ENCODE peak calls at places on chromosome 20, in eight cellular contexts. One of them, this sample, is unnamed.

GRCh38 chr20:438581-439469 is 23.5 kb downstream of the TBC1D20 start:
- DNase-seq in psoas muscle: no peak
- DNase-seq in SW 1271: no peak
- DNase-seq in CD4-positive, CD25-positive, alpha-beta regulatory T cell: peak
- DNase-seq in fibroblast of lung: no peak
- DNase-seq in A172: no peak
- DNase-seq in AG10803: no peak
- DNase-seq in GM13977: peak
- DNase-seq in this sample: no peak

GRCh38 chr20:47502271-47502730 is 614 bp downstream of the NCOA3 start:
- DNase-seq in psoas muscle: peak
- DNase-seq in SW 1271: no peak
- DNase-seq in CD4-positive, CD25-positive, alpha-beta regulatory T cell: no peak
- DNase-seq in fibroblast of lung: no peak
- DNase-seq in A172: peak
- DNase-seq in AG10803: peak
- DNase-seq in GM13977: no peak
- DNase-seq in this sample: no peak

GRCh38 chr20:2932497-2932896 is 59.2 kb downstream of the PTPRA start:
- DNase-seq in psoas muscle: no peak
- DNase-seq in SW 1271: no peak
- DNase-seq in CD4-positive, CD25-positive, alpha-beta regulatory T cell: no peak
- DNase-seq in fibroblast of lung: no peak
- DNase-seq in A172: no peak
- DNase-seq in AG10803: no peak
- DNase-seq in GM13977: no peak
- DNase-seq in this sample: no peak

GRCh38 chr20:24566656-24567055 is 97.2 kb downstream of the SYNDIG1 start:
- DNase-seq in psoas muscle: no peak
- DNase-seq in SW 1271: no peak
- DNase-seq in CD4-positive, CD25-positive, alpha-beta regulatory T cell: no peak
- DNase-seq in fibroblast of lung: no peak
- DNase-seq in A172: no peak
- DNase-seq in AG10803: no peak
- DNase-seq in GM13977: no peak
- DNase-seq in this sample: no peak

GRCh38 chr20:444862-445426 is 17.4 kb downstream of the TBC1D20 start:
- DNase-seq in psoas muscle: no peak
- DNase-seq in SW 1271: no peak
- DNase-seq in CD4-positive, CD25-positive, alpha-beta regulatory T cell: no peak
- DNase-seq in fibroblast of lung: peak
- DNase-seq in A172: peak
- DNase-seq in AG10803: peak
- DNase-seq in GM13977: no peak
- DNase-seq in this sample: no peak

GRCh38 chr20:47319517-47320252 is 36.8 kb downstream of the ZMYND8 start:
- DNase-seq in psoas muscle: peak
- DNase-seq in SW 1271: no peak
- DNase-seq in CD4-positive, CD25-positive, alpha-beta regulatory T cell: no peak
- DNase-seq in fibroblast of lung: peak
- DNase-seq in A172: peak
- DNase-seq in AG10803: peak
- DNase-seq in GM13977: no peak
- DNase-seq in this sample: no peak

GRCh38 chr20:54194724-54195438 is 13.0 kb upstream of the PFDN4 start:
- DNase-seq in psoas muscle: no peak
- DNase-seq in SW 1271: no peak
- DNase-seq in CD4-positive, CD25-positive, alpha-beta regulatory T cell: no peak
- DNase-seq in fibroblast of lung: no peak
- DNase-seq in A172: no peak
- DNase-seq in AG10803: peak
- DNase-seq in GM13977: no peak
- DNase-seq in this sample: no peak

GRCh38 chr20:6058684-6059295 is 4.9 kb upstream of the LRRN4 start:
- DNase-seq in psoas muscle: no peak
- DNase-seq in SW 1271: no peak
- DNase-seq in CD4-positive, CD25-positive, alpha-beta regulatory T cell: no peak
- DNase-seq in fibroblast of lung: no peak
- DNase-seq in A172: no peak
- DNase-seq in AG10803: no peak
- DNase-seq in GM13977: no peak
- DNase-seq in this sample: no peak

GRCh38 chr20:37534401-37535157 is 6.9 kb upstream of the BLCAP start:
- DNase-seq in psoas muscle: no peak
- DNase-seq in SW 1271: peak
- DNase-seq in CD4-positive, CD25-positive, alpha-beta regulatory T cell: peak
- DNase-seq in fibroblast of lung: peak
- DNase-seq in A172: peak
- DNase-seq in AG10803: peak
- DNase-seq in GM13977: peak
- DNase-seq in this sample: peak

GRCh38 chr20:60485012-60485760 is 527.0 kb downstream of the CDH26 start:
- DNase-seq in psoas muscle: no peak
- DNase-seq in SW 1271: no peak
- DNase-seq in CD4-positive, CD25-positive, alpha-beta regulatory T cell: no peak
- DNase-seq in fibroblast of lung: no peak
- DNase-seq in A172: no peak
- DNase-seq in AG10803: no peak
- DNase-seq in GM13977: no peak
- DNase-seq in this sample: no peak

GRCh38 chr20:45969712-45970634 is 2.0 kb downstream of the ZNF335 start:
- DNase-seq in psoas muscle: no peak
- DNase-seq in SW 1271: peak
- DNase-seq in CD4-positive, CD25-positive, alpha-beta regulatory T cell: peak
- DNase-seq in fibroblast of lung: peak
- DNase-seq in A172: peak
- DNase-seq in AG10803: peak
- DNase-seq in GM13977: no peak
- DNase-seq in this sample: peak

GRCh38 chr20:46699651-46700359 is 9.6 kb upstream of the SLC2A10 start:
- DNase-seq in psoas muscle: no peak
- DNase-seq in SW 1271: peak
- DNase-seq in CD4-positive, CD25-positive, alpha-beta regulatory T cell: no peak
- DNase-seq in fibroblast of lung: peak
- DNase-seq in A172: no peak
- DNase-seq in AG10803: peak
- DNase-seq in GM13977: no peak
- DNase-seq in this sample: no peak

GRCh38 chr20:50293244-50294139 is 102.9 kb downstream of the CEBPB start:
- DNase-seq in psoas muscle: peak
- DNase-seq in SW 1271: no peak
- DNase-seq in CD4-positive, CD25-positive, alpha-beta regulatory T cell: no peak
- DNase-seq in fibroblast of lung: no peak
- DNase-seq in A172: no peak
- DNase-seq in AG10803: no peak
- DNase-seq in GM13977: no peak
- DNase-seq in this sample: no peak

GRCh38 chr20:37880726-37881591 is 22.0 kb upstream of the VSTM2L start:
- DNase-seq in psoas muscle: peak
- DNase-seq in SW 1271: no peak
- DNase-seq in CD4-positive, CD25-positive, alpha-beta regulatory T cell: no peak
- DNase-seq in fibroblast of lung: no peak
- DNase-seq in A172: no peak
- DNase-seq in AG10803: no peak
- DNase-seq in GM13977: no peak
- DNase-seq in this sample: peak

GRCh38 chr20:25619514-25619913 is 4.3 kb downstream of the NANP start:
- DNase-seq in psoas muscle: no peak
- DNase-seq in SW 1271: no peak
- DNase-seq in CD4-positive, CD25-positive, alpha-beta regulatory T cell: no peak
- DNase-seq in fibroblast of lung: no peak
- DNase-seq in A172: no peak
- DNase-seq in AG10803: no peak
- DNase-seq in GM13977: no peak
- DNase-seq in this sample: no peak

GRCh38 chr20:16475225-16475624 is 98.0 kb downstream of the KIF16B start:
- DNase-seq in psoas muscle: no peak
- DNase-seq in SW 1271: no peak
- DNase-seq in CD4-positive, CD25-positive, alpha-beta regulatory T cell: no peak
- DNase-seq in fibroblast of lung: peak
- DNase-seq in A172: no peak
- DNase-seq in AG10803: peak
- DNase-seq in GM13977: no peak
- DNase-seq in this sample: no peak

This sample was measured in HEK293T.